ENCODE peak calls at places on chromosomes 3 and 15, in four cellular contexts. O is effector memory CD4-positive, alpha-beta T cell; Z is neuronal stem cell; R is aorta. Q is an unnamed sample.

GRCh38 chr15:38695249-38696119 is 130.9 kb upstream of the RASGRP1 start:
- DNase-seq in O (no peak), Z (no peak), R (no peak), Q (no peak)

GRCh38 chr3:105647047-105647446 is 221.8 kb downstream of the CBLB start:
- DNase-seq in O (no peak), Z (no peak), R (peak; percentile 61), Q (no peak)

GRCh38 chr15:41504751-41505492 is 8.7 kb downstream of the LTK start:
- DNase-seq in O (no peak), Z (no peak), R (no peak), Q (no peak)

GRCh38 chr3:133531981-133532380 is 41.5 kb upstream of the CDV3 start:
- DNase-seq in O (no peak), Z (no peak), R (no peak), Q (no peak)

GRCh38 chr15:25514522-25514921 is 75.7 kb upstream of the UBE3A start:
- DNase-seq in O (no peak), Z (no peak), R (no peak), Q (no peak)

GRCh38 chr15:51237816-51238215 is 100.6 kb downstream of the CYP19A1 start:
- DNase-seq in O (no peak), Z (no peak), R (no peak), Q (no peak)

GRCh38 chr15:98927990-98928389 is 79.6 kb downstream of the PGPEP1L start:
- DNase-seq in O (no peak), Z (no peak), R (no peak), Q (no peak)

GRCh38 chr3:129112308-129113052 is 9.1 kb downstream of the RAB43 start:
- DNase-seq in O (no peak), Z (no peak), R (no peak), Q (no peak)

GRCh38 chr3:147392083-147392916 is 14.0 kb downstream of the ZIC4 start:
- DNase-seq in O (no peak), Z (peak; percentile 83), R (no peak), Q (no peak)

GRCh38 chr3:194976813-194977322 is 291.2 kb downstream of the FAM43A start:
- DNase-seq in O (no peak), Z (no peak), R (no peak), Q (no peak)

GRCh38 chr15:80875568-80875967 is 96.4 kb downstream of the CEMIP start:
- DNase-seq in O (no peak), Z (no peak), R (peak; percentile 64), Q (peak; percentile 43)

GRCh38 chr15:80876034-80876433 is 96.9 kb downstream of the CEMIP start:
- DNase-seq in O (no peak), Z (no peak), R (peak; percentile 56), Q (peak; percentile 40)

GRCh38 chr15:80870893-80871292 is 91.7 kb downstream of the CEMIP start:
- DNase-seq in O (no peak), Z (no peak), R (no peak), Q (no peak)

GRCh38 chr15:80871801-80872327 is 92.7 kb downstream of the CEMIP start:
- DNase-seq in O (no peak), Z (no peak), R (no peak), Q (no peak)

DNA sequence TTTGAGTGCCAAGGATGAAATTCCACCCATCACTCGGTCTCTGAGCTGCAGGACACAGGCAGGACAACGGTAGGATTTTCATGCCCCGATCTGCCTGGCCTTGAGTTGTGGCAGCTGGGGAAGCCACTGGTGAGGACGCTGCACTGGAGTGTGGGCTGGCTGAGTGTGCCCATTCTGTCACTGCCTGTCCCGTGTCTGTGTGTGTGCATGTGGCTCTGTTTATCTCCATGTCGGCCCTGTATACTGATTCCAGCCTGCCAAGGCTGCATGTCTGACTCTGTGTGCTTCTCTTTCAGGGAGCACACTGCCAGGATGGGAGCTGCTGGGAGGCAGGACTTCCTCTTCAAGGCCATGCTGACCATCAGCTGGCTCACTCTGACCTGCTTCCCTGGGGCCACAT is 94.4 kb downstream of the CEMIP start:
- DNase-seq in O (no peak), Z (no peak), R (no peak), Q (no peak)
- H3K4me3 ChIP-seq in O (no peak overlapping the region), Z (no peak overlapping the region), R (no peak overlapping the region), Q (no peak overlapping the region)

GRCh38 chr3:126752303-126753190 is 48.5 kb downstream of the CHCHD6 start:
- DNase-seq in O (peak; percentile 2), Z (peak; percentile 71), R (peak; percentile 85), Q (peak; percentile 76)
- H3K27ac ChIP-seq in O (no peak overlapping the region), Z (peak overlapping the region; percentile 3), R (no peak overlapping the region), Q (no peak overlapping the region)

GRCh38 chr15:70140543-70141375 is 43.0 kb upstream of the TLE3 start:
- DNase-seq in O (peak; percentile 30), Z (no peak), R (peak; percentile 67), Q (no peak)
- H3K4me3 ChIP-seq in O (peak overlapping the region; percentile 35), Z (no peak overlapping the region), R (no peak overlapping the region), Q (peak overlapping the region; percentile 47)

GRCh38 chr15:40276927-40277326 is 5.9 kb downstream of the ANKRD63 start:
- DNase-seq in O (no peak), Z (no peak), R (no peak), Q (no peak)

GRCh38 chr15:40277472-40277871 is 5.4 kb downstream of the ANKRD63 start:
- DNase-seq in O (no peak), Z (no peak), R (peak; percentile 62), Q (no peak)

GRCh38 chr15:40275491-40275890 is 7.4 kb downstream of the ANKRD63 start:
- DNase-seq in O (no peak), Z (no peak), R (no peak), Q (no peak)

GRCh38 chr15:40274350-40275274 is 8.3 kb downstream of the ANKRD63 start:
- DNase-seq in O (peak; percentile 71), Z (peak; percentile 81), R (peak; percentile 88), Q (peak; percentile 71)

DNA sequence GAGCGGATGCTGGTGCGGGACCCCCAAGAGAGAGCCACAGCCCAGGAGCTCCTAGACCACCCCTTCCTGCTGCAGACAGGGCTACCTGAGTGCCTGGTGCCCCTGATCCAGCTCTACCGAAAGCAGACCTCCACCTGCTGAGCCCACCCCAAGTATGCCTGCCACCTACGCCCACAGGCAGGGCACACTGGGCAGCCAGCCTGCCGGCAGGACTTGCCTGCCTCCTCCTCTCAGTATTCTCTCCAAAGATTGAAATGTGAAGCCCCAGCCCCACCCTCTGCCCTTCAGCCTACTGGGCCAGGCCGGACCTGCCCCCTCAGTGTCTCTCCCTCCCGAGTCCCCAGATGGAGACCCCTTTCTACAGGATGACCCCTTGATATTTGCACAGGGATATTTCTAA is 6.9 kb downstream of the ANKRD63 start:
- DNase-seq in O (no peak), Z (no peak), R (no peak), Q (no peak)
- H3K27ac ChIP-seq in O (no peak overlapping the region), Z (no peak overlapping the region), R (no peak overlapping the region), Q (no peak overlapping the region)

DNA sequence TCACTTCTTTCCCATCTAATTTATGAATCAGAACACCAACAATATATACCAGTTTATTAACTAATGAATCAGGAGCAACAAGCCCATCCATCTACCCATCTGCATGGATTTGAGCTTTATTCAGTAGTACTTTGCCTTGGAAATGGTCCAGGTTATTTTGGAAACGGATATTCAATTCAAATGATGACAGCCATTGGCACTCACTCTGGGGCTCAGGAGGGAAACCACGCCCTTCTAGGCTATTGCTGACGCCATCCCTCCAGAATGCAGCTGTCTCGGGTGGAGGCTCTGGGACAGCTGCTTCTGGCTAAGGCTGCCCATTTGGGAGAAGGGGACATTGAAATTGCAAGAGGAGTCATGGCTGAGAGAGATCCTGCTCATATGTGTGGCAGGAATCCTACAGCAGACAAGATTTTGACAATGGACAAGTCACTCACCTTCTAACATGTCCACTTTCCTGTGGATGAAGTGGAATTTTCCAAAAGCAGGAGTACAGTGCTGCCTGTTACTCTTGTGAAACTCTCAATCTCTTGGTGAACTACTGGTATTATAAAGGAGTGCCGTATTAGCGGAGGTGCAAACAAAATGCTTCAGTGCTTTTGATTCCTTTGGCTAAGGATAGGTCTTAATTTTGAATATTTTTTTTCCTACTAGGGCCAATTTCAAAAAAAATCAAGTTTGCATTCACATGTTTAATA is 29.3 kb upstream of the TRAK1 start:
- DNase-seq in O (no peak), Z (no peak), R (peak; percentile 88), Q (peak; percentile 85)
- H3K4me3 ChIP-seq in O (no peak overlapping the region), Z (no peak overlapping the region), R (no peak overlapping the region), Q (peak overlapping the region; percentile 47)

GRCh38 chr3:187593347-187593850 is 76.8 kb downstream of the SST start:
- DNase-seq in O (no peak), Z (no peak), R (no peak), Q (no peak)

GRCh38 chr3:187594272-187594671 is 75.9 kb downstream of the SST start:
- DNase-seq in O (no peak), Z (no peak), R (no peak), Q (no peak)

GRCh38 chr3:187586226-187586625 is 84.0 kb downstream of the SST start:
- DNase-seq in O (no peak), Z (no peak), R (no peak), Q (no peak)

GRCh38 chr3:187587012-187587544 is 83.1 kb downstream of the SST start:
- DNase-seq in O (no peak), Z (no peak), R (no peak), Q (no peak)

DNA sequence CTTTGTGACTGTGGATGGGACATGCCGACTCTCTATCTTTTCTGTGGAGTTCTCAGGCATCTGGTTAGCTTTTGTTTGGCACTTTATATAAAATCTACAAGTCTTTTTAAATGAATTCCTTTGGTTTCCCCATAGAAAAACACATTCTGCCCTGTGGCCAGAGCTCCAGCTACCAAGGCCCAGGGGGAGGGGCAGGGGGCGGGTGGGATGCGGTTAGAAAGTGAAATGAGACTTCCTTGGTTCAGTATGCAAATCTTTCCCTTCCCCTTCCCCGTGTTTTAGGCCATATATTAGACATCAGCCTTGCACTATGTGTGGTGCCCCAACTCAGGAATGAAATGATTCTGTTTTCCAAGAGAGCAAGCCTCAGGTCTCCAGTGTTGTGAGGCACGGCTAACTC is 79.1 kb downstream of the SST start:
- DNase-seq in O (no peak), Z (no peak), R (no peak), Q (no peak)
- H3K27ac ChIP-seq in O (no peak overlapping the region), Z (peak overlapping the region; percentile 60), R (no peak overlapping the region), Q (no peak overlapping the region)

DNA sequence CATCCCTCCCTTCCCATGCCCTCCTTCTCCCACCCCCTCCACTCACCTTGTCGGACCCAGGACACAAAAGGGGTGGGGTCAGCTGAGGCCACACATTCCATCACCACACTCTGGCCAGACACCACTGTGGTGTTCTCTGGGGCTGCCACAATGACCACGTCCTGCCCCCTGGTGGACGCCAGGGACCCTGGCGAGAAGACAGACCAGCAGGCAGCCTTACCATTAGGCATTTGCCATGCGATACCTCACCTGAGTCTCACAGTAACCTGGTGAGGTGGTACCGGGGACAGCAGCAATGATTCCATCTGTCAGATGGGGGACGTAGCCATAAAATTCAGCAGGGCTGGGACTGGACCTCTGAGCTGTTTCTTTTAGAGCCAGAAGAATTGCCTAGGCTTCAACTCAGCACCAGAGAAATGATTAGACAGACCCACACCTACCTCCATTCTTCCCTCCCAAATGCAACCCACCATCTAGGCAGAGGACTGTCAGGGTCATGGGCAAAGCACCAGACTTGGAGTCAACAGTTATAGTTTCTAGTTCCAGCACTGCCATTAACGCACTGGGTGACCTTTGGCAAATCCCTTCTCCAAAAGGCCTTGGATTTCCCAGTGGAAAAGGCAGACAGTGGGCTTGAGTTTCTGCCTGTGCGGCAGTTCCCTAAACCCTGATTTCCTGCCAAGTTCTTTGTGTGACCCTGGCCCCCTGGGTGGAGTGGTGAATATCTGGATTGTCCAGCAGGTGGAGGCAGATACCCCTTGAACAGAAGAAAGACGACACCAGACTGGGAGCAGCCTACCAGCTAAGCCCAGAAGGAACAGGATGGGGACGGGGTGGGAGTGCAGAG is 21.8 kb downstream of the IGDCC4 start:
- DNase-seq in O (no peak), Z (peak; percentile 85), R (peak; percentile 57), Q (peak; percentile 48)
- H3K4me3 ChIP-seq in O (no peak overlapping the region), Z (no peak overlapping the region), R (no peak overlapping the region), Q (no peak overlapping the region)

Q was measured in left ventricle myocardium inferior.